ENCODE peak calls at places on chromosomes 11 and 22, in eight cellular contexts. One of them, this sample, is unnamed.

GRCh38 chr11:61472282-61472681 is 36.3 kb upstream of the LRRC10B start:
- DNase-seq in NCI-H460: no peak
- DNase-seq in H9: no peak
- DNase-seq in kidney tubule cell: no peak
- DNase-seq in NCI-H1092 treated with DMSO at 0.1 percent for 48 hours: no peak
- DNase-seq in NCI-H748 treated with DMSO at 0.1 percent for 48 hours: no peak
- DNase-seq in OCI-M1: no peak
- DNase-seq in activated CD4-positive, alpha-beta T cell treated with anti-CD3 and anti-CD28 coated beads, Interleukin-2, amount 50 U/mL, for 48 hours: no peak
- DNase-seq in this sample: no peak

GRCh38 chr11:11789735-11790369 is 51.9 kb upstream of the USP47 start:
- DNase-seq in NCI-H460: peak
- DNase-seq in H9: no peak
- DNase-seq in kidney tubule cell: peak
- DNase-seq in NCI-H1092 treated with DMSO at 0.1 percent for 48 hours: no peak
- DNase-seq in NCI-H748 treated with DMSO at 0.1 percent for 48 hours: peak
- DNase-seq in OCI-M1: peak
- DNase-seq in activated CD4-positive, alpha-beta T cell treated with anti-CD3 and anti-CD28 coated beads, Interleukin-2, amount 50 U/mL, for 48 hours: no peak
- DNase-seq in this sample: peak

GRCh38 chr11:118916842-118917388 is 8.8 kb downstream of the BCL9L start:
- DNase-seq in NCI-H460: peak
- DNase-seq in H9: peak
- DNase-seq in kidney tubule cell: no peak
- DNase-seq in NCI-H1092 treated with DMSO at 0.1 percent for 48 hours: no peak
- DNase-seq in NCI-H748 treated with DMSO at 0.1 percent for 48 hours: no peak
- DNase-seq in OCI-M1: no peak
- DNase-seq in activated CD4-positive, alpha-beta T cell treated with anti-CD3 and anti-CD28 coated beads, Interleukin-2, amount 50 U/mL, for 48 hours: peak
- DNase-seq in this sample: no peak

GRCh38 chr22:17578129-17578754 is 14.9 kb downstream of the SLC25A18 start:
- DNase-seq in NCI-H460: peak
- DNase-seq in H9: no peak
- DNase-seq in kidney tubule cell: no peak
- DNase-seq in NCI-H1092 treated with DMSO at 0.1 percent for 48 hours: no peak
- DNase-seq in NCI-H748 treated with DMSO at 0.1 percent for 48 hours: no peak
- DNase-seq in OCI-M1: no peak
- DNase-seq in activated CD4-positive, alpha-beta T cell treated with anti-CD3 and anti-CD28 coated beads, Interleukin-2, amount 50 U/mL, for 48 hours: no peak
- DNase-seq in this sample: peak

GRCh38 chr11:45313211-45313865 is 27.2 kb upstream of the SYT13 start:
- DNase-seq in NCI-H460: no peak
- DNase-seq in H9: no peak
- DNase-seq in kidney tubule cell: no peak
- DNase-seq in NCI-H1092 treated with DMSO at 0.1 percent for 48 hours: peak
- DNase-seq in NCI-H748 treated with DMSO at 0.1 percent for 48 hours: no peak
- DNase-seq in OCI-M1: no peak
- DNase-seq in activated CD4-positive, alpha-beta T cell treated with anti-CD3 and anti-CD28 coated beads, Interleukin-2, amount 50 U/mL, for 48 hours: no peak
- DNase-seq in this sample: no peak

GRCh38 chr22:45430871-45431270 is 17.4 kb downstream of the RIBC2 start:
- DNase-seq in NCI-H460: no peak
- DNase-seq in H9: no peak
- DNase-seq in kidney tubule cell: no peak
- DNase-seq in NCI-H1092 treated with DMSO at 0.1 percent for 48 hours: no peak
- DNase-seq in NCI-H748 treated with DMSO at 0.1 percent for 48 hours: no peak
- DNase-seq in OCI-M1: no peak
- DNase-seq in activated CD4-positive, alpha-beta T cell treated with anti-CD3 and anti-CD28 coated beads, Interleukin-2, amount 50 U/mL, for 48 hours: no peak
- DNase-seq in this sample: no peak

GRCh38 chr11:14894657-14895598 is 2.9 kb upstream of the CYP2R1 start:
- DNase-seq in NCI-H460: peak
- DNase-seq in H9: no peak
- DNase-seq in kidney tubule cell: peak
- DNase-seq in NCI-H1092 treated with DMSO at 0.1 percent for 48 hours: no peak
- DNase-seq in NCI-H748 treated with DMSO at 0.1 percent for 48 hours: no peak
- DNase-seq in OCI-M1: peak
- DNase-seq in activated CD4-positive, alpha-beta T cell treated with anti-CD3 and anti-CD28 coated beads, Interleukin-2, amount 50 U/mL, for 48 hours: peak
- DNase-seq in this sample: peak

GRCh38 chr11:134048028-134048427 is 20.8 kb upstream of the JAM3 start:
- DNase-seq in NCI-H460: no peak
- DNase-seq in H9: no peak
- DNase-seq in kidney tubule cell: no peak
- DNase-seq in NCI-H1092 treated with DMSO at 0.1 percent for 48 hours: no peak
- DNase-seq in NCI-H748 treated with DMSO at 0.1 percent for 48 hours: no peak
- DNase-seq in OCI-M1: no peak
- DNase-seq in activated CD4-positive, alpha-beta T cell treated with anti-CD3 and anti-CD28 coated beads, Interleukin-2, amount 50 U/mL, for 48 hours: no peak
- DNase-seq in this sample: no peak

GRCh38 chr11:85685820-85686459 is at the start of gene CCDC89:
- DNase-seq in NCI-H460: no peak
- DNase-seq in H9: no peak
- DNase-seq in kidney tubule cell: peak
- DNase-seq in NCI-H1092 treated with DMSO at 0.1 percent for 48 hours: peak
- DNase-seq in NCI-H748 treated with DMSO at 0.1 percent for 48 hours: peak
- DNase-seq in OCI-M1: no peak
- DNase-seq in activated CD4-positive, alpha-beta T cell treated with anti-CD3 and anti-CD28 coated beads, Interleukin-2, amount 50 U/mL, for 48 hours: no peak
- DNase-seq in this sample: peak

GRCh38 chr22:49514656-49515055 is 313.0 kb downstream of the BRD1 start:
- DNase-seq in NCI-H460: no peak
- DNase-seq in H9: peak
- DNase-seq in kidney tubule cell: no peak
- DNase-seq in NCI-H1092 treated with DMSO at 0.1 percent for 48 hours: peak
- DNase-seq in NCI-H748 treated with DMSO at 0.1 percent for 48 hours: no peak
- DNase-seq in OCI-M1: no peak
- DNase-seq in activated CD4-positive, alpha-beta T cell treated with anti-CD3 and anti-CD28 coated beads, Interleukin-2, amount 50 U/mL, for 48 hours: no peak
- DNase-seq in this sample: no peak

GRCh38 chr11:35747638-35748037 is 85.1 kb downstream of the TRIM44 start:
- DNase-seq in NCI-H460: no peak
- DNase-seq in H9: no peak
- DNase-seq in kidney tubule cell: no peak
- DNase-seq in NCI-H1092 treated with DMSO at 0.1 percent for 48 hours: peak
- DNase-seq in NCI-H748 treated with DMSO at 0.1 percent for 48 hours: peak
- DNase-seq in OCI-M1: no peak
- DNase-seq in activated CD4-positive, alpha-beta T cell treated with anti-CD3 and anti-CD28 coated beads, Interleukin-2, amount 50 U/mL, for 48 hours: no peak
- DNase-seq in this sample: no peak

GRCh38 chr22:23693979-23694680 is 3.3 kb downstream of the RGL4 start:
- DNase-seq in NCI-H460: no peak
- DNase-seq in H9: no peak
- DNase-seq in kidney tubule cell: no peak
- DNase-seq in NCI-H1092 treated with DMSO at 0.1 percent for 48 hours: no peak
- DNase-seq in NCI-H748 treated with DMSO at 0.1 percent for 48 hours: no peak
- DNase-seq in OCI-M1: no peak
- DNase-seq in activated CD4-positive, alpha-beta T cell treated with anti-CD3 and anti-CD28 coated beads, Interleukin-2, amount 50 U/mL, for 48 hours: no peak
- DNase-seq in this sample: no peak

GRCh38 chr11:42407379-42407778 is 904.4 kb upstream of the API5 start:
- DNase-seq in NCI-H460: no peak
- DNase-seq in H9: peak
- DNase-seq in kidney tubule cell: peak
- DNase-seq in NCI-H1092 treated with DMSO at 0.1 percent for 48 hours: peak
- DNase-seq in NCI-H748 treated with DMSO at 0.1 percent for 48 hours: peak
- DNase-seq in OCI-M1: peak
- DNase-seq in activated CD4-positive, alpha-beta T cell treated with anti-CD3 and anti-CD28 coated beads, Interleukin-2, amount 50 U/mL, for 48 hours: no peak
- DNase-seq in this sample: no peak